ENCODE peak calls at places on chromosomes 11 and 22, in four cellular contexts. N, M, X and A are unnamed samples.

GRCh38 chr11:17208257-17208999 is 642 bp upstream of the PIK3C2A start:
- DNase-seq in N (peak), M (no peak), X (peak), A (no peak)

GRCh38 chr11:70568504-70569172 is 170.3 kb downstream of the CTTN start:
- DNase-seq in N (peak), M (peak), X (peak), A (peak)

GRCh38 chr11:19301336-19301735 is 60.6 kb upstream of the E2F8 start:
- DNase-seq in N (no peak), M (no peak), X (no peak), A (no peak)

GRCh38 chr11:117976445-117976844 is 9.7 kb upstream of the IL10RA start:
- DNase-seq in N (no peak), M (peak), X (no peak), A (no peak)

GRCh38 chr22:39414377-39414776 is 14.8 kb downstream of the TAB1 start:
- DNase-seq in N (no peak), M (no peak), X (no peak), A (peak)

GRCh38 chr11:69808708-69809107 is 10.5 kb downstream of the FGF3 start:
- DNase-seq in N (no peak), M (no peak), X (no peak), A (no peak)

GRCh38 chr11:116537736-116538135 is 235.1 kb downstream of the BUD13 start:
- DNase-seq in N (no peak), M (no peak), X (no peak), A (no peak)

GRCh38 chr22:27401321-27401720 is 400.2 kb downstream of the MN1 start:
- DNase-seq in N (no peak), M (no peak), X (no peak), A (no peak)

GRCh38 chr22:28514314-28514713 is 165.3 kb downstream of the TTC28 start:
- DNase-seq in N (no peak), M (no peak), X (no peak), A (no peak)

GRCh38 chr11:34354782-34355181 is 3.0 kb downstream of the ABTB2 start:
- DNase-seq in N (no peak), M (no peak), X (no peak), A (no peak)

GRCh38 chr22:46710842-46711241 is 27.2 kb downstream of the CERK start:
- DNase-seq in N (no peak), M (no peak), X (no peak), A (no peak)

GRCh38 chr11:97290444-97291041 is 900.7 kb downstream of the JRKL start:
- DNase-seq in N (no peak), M (no peak), X (no peak), A (no peak)

GRCh38 chr11:40338739-40339138 is 1120.7 kb downstream of the LRRC4C start:
- DNase-seq in N (no peak), M (no peak), X (no peak), A (no peak)

GRCh38 chr11:86713552-86713951 is 41.1 kb upstream of the ME3 start:
- DNase-seq in N (no peak), M (no peak), X (no peak), A (no peak)

GRCh38 chr11:96430668-96431067 is 40.9 kb downstream of the JRKL start:
- DNase-seq in N (no peak), M (no peak), X (no peak), A (no peak)

GRCh38 chr11:112195906-112196305 is 20.6 kb downstream of the BCO2 start:
- DNase-seq in N (no peak), M (no peak), X (no peak), A (no peak)

GRCh38 chr11:41675205-41675604 is 215.8 kb upstream of the LRRC4C start:
- DNase-seq in N (no peak), M (no peak), X (no peak), A (no peak)

GRCh38 chr11:44865866-44866272 is 84.8 kb downstream of the TP53I11 start:
- DNase-seq in N (no peak), M (no peak), X (no peak), A (no peak)

GRCh38 chr22:42320463-42321416 is 50.3 kb upstream of the TCF20 start:
- DNase-seq in N (peak), M (no peak), X (peak), A (peak)

GRCh38 chr22:41096841-41097240 is 4.4 kb downstream of the EP300 start:
- DNase-seq in N (no peak), M (no peak), X (no peak), A (no peak)

GRCh38 chr11:2777871-2778629 is 78.3 kb upstream of the KCNQ1OT1 start:
- DNase-seq in N (no peak), M (peak), X (no peak), A (peak)

GRCh38 chr11:7968686-7969085 is 3.4 kb upstream of the NLRP10 start:
- DNase-seq in N (no peak), M (no peak), X (no peak), A (no peak)

GRCh38 chr11:19311306-19312030 is 70.7 kb upstream of the E2F8 start:
- DNase-seq in N (peak), M (peak), X (peak), A (no peak)

GRCh38 chr22:30948930-30949342 is 19.6 kb downstream of the MORC2 start:
- DNase-seq in N (no peak), M (no peak), X (no peak), A (no peak)
- TF ChIP-seq CTCF in N (no peak), M (no peak), X (no peak), A (no peak)

GRCh38 chr11:72725731-72726042 is 26.5 kb downstream of the ARAP1 start:
- DNase-seq in N (no peak), M (no peak), X (no peak), A (no peak)

GRCh38 chr11:72724021-72724561 is 28.1 kb downstream of the ARAP1 start:
- DNase-seq in N (no peak), M (no peak), X (no peak), A (no peak)

GRCh38 chr11:72726266-72727220 is 25.7 kb downstream of the ARAP1 start:
- DNase-seq in N (no peak), M (no peak), X (no peak), A (no peak)

GRCh38 chr11:72723508-72723907 is 28.7 kb downstream of the ARAP1 start:
- DNase-seq in N (no peak), M (no peak), X (no peak), A (no peak)

DNA sequence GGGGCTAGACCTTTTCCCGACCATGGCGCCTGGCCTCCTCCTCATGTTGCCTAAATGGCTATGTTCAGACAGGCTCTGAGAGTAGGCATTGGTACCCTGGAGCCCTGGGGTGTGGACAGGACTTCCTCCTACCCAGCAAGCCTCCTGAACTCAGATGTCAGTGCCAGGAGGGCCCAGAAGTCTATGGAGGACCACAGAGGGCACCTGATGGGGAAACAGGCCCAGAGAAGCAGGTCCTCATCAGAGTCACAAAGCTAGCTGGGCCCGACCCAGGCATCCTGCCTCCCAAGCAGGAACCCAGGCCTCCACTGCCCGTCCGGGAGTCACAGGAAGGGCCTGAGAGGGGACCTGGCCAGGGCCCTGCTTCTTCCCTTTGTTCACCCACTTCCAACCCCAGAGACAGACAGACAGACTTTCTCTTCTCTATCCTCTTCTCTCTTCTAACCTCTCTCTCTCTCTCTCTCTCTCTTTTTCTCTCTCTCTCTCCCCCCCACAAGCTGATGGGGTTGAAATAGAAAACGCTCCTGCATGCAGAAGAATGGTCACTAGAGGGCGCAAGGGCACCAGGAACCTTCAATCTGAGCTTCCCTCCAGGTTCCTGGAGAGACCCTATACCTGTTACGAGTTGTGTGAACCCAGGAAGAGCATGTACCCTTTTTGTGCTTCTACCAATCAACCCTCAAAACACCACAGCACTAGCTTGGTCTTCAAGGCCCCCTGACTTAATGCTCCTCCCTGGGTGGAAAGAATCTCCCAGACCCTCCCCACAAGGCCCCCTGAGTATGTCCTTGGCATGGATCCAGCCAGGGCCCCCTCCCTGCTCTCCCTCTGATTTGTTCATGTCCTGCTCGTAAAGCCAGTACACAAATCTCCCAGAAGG is 27.1 kb downstream of the ARAP1 start:
- DNase-seq in N (peak), M (peak), X (peak), A (peak)
- TF ChIP-seq CTCF in N (peak), M (peak), X (peak), A (peak)

GRCh38 chr11:46242462-46242960 is 35.0 kb upstream of the CREB3L1 start:
- DNase-seq in N (no peak), M (no peak), X (no peak), A (no peak)

GRCh38 chr11:46242961-46243795 is 34.3 kb upstream of the CREB3L1 start:
- DNase-seq in N (peak), M (peak), X (peak), A (peak)

GRCh38 chr11:46240861-46241260 is 36.6 kb upstream of the CREB3L1 start:
- DNase-seq in N (no peak), M (no peak), X (no peak), A (no peak)

GRCh38 chr11:46246514-46246913 is 30.9 kb upstream of the CREB3L1 start:
- DNase-seq in N (no peak), M (no peak), X (no peak), A (no peak)

DNA sequence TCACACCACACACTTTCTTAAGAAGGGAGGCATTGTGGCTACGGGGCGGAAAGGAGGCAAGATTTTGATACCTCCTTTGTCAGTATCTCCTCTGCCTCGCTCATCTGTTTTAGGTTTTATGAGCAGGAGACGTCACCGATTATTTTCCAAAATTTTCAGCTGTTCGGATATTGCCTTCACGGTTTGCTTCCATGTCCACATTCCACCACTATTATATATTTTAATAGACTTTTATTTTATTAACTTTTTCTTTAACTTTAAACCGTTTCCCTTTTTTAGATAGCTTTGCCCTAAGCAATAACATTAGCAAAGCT is 33.7 kb upstream of the CREB3L1 start:
- DNase-seq in N (no peak), M (no peak), X (no peak), A (no peak)
- TF ChIP-seq CTCF in N (no peak), M (no peak), X (no peak), A (no peak)

DNA sequence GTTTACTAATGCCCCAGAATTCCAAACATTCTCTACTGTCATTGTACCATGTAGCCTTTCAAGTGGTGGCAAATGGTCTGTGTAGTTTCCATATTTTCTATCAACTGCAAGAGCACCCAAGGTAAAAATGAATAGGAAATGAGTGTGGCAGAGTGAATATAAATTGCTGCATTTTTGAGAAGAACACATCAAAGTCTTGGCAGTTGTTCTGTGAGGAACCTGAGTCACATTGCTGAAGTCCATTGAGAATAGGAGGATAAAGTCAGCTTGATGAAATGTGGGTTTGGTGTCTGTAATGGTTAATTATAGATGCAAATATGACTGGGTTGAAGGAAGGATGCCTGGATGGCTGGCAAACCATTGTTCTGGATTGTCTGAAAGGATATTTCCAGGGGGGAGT is 193.7 kb downstream of the AASDHPPT start:
- DNase-seq in N (no peak), M (no peak), X (no peak), A (no peak)
- TF ChIP-seq CTCF in N (no peak), M (no peak), X (no peak), A (no peak)